ENCODE peak calls at places on chromosomes 7 and 10, in six cellular contexts. L, R, P, Z, I and B are unnamed samples. For H3K9me3, the result is how much of the 10 kb centered on the place peaks cover.

GRCh38 chr7:73865738-73866445 is 4.9 kb downstream of the TMEM270 start:
- DNase-seq in P (no peak), Z (no peak), I (peak), L (no peak), R (peak), B (no peak)

GRCh38 chr7:133345690-133346421 is 93.0 kb downstream of the EXOC4 start:
- DNase-seq in P (no peak), L (no peak), I (no peak), Z (no peak), R (no peak), B (no peak)

GRCh38 chr7:30344513-30344912 is 60.1 kb downstream of the ZNRF2 start:
- DNase-seq in L (no peak), R (no peak), I (no peak), P (no peak), Z (no peak), B (no peak)

GRCh38 chr10:108582387-108582786 is 1340.9 kb downstream of the XPNPEP1 start:
- DNase-seq in R (no peak), L (no peak), Z (no peak), I (no peak), P (no peak), B (no peak)

GRCh38 chr7:68821846-68822245 is 776.4 kb upstream of the AUTS2 start:
- DNase-seq in P (no peak), Z (no peak), L (no peak), R (no peak), I (no peak), B (no peak)

GRCh38 chr7:132379292-132379691 is 197.0 kb downstream of the PLXNA4 start:
- DNase-seq in P (no peak), L (no peak), R (no peak), I (no peak), Z (no peak), B (no peak)

GRCh38 chr7:104341545-104341944 is 13.1 kb downstream of the LHFPL3 start:
- DNase-seq in L (no peak), Z (no peak), R (no peak), P (no peak), I (no peak), B (no peak)

GRCh38 chr10:125148021-125148439 is 12.3 kb downstream of the CTBP2 start:
- DNase-seq in I (no peak), P (peak), R (peak), L (no peak), Z (no peak), B (no peak)

GRCh38 chr10:5234106-5234877 is 37.7 kb downstream of the AKR1C4 start:
- DNase-seq in R (peak), L (no peak), P (no peak), Z (peak), I (peak), B (peak)

GRCh38 chr7:101911800-101912705 is 94.6 kb downstream of the CUX1 start:
- DNase-seq in L (no peak), P (peak), I (no peak), Z (no peak), R (no peak), B (peak)

GRCh38 chr10:119663866-119664698 is 12.9 kb downstream of the BAG3 start:
- DNase-seq in R (no peak), P (no peak), I (no peak), L (no peak), Z (no peak), B (no peak)

GRCh38 chr7:142508251-142508650 is 241.0 kb upstream of the PRSS1 start:
- DNase-seq in R (no peak), L (peak), I (no peak), Z (peak), P (no peak), B (no peak)

GRCh38 chr7:98828368-98828767 is 41.4 kb downstream of the TMEM130 start:
- DNase-seq in I (no peak), L (no peak), R (no peak), P (no peak), Z (no peak), B (no peak)

GRCh38 chr7:106139253-106140251 is 27.4 kb upstream of the SYPL1 start:
- DNase-seq in L (no peak), Z (no peak), R (peak), I (no peak), P (peak), B (no peak)

GRCh38 chr10:12848439-12849173 is 152.9 kb downstream of the CCDC3 start:
- DNase-seq in I (no peak), P (no peak), L (no peak), R (no peak), Z (no peak), B (no peak)

GRCh38 chr10:73810735-73811465 is 498 bp downstream of the NDST2 start:
- DNase-seq in R (peak), P (no peak), I (peak), L (peak), Z (no peak), B (peak)

GRCh38 chr10:37975407-37975991 is 948 bp downstream of the ZNF25 start:
- DNase-seq in I (peak), R (no peak), P (no peak), L (no peak), Z (peak), B (no peak)

GRCh38 chr7:100247152-100247757 is 27.5 kb downstream of the PVRIG start:
- DNase-seq in P (no peak), Z (peak), L (no peak), R (peak), I (peak), B (no peak)

GRCh38 chr10:33982995-33983394 is 648.5 kb upstream of the NRP1 start:
- DNase-seq in Z (peak), P (no peak), I (no peak), L (no peak), R (no peak), B (no peak)

GRCh38 chr7:132464740-132465139 is 111.5 kb downstream of the PLXNA4 start:
- DNase-seq in R (no peak), I (no peak), Z (peak), L (no peak), P (peak), B (no peak)

GRCh38 chr10:125479059-125479458 is 203.9 kb downstream of the TEX36 start:
- DNase-seq in I (no peak), L (no peak), Z (peak), P (no peak), R (no peak), B (no peak)

GRCh38 chr7:104231054-104232046 is 23.5 kb upstream of the ORC5 start:
- DNase-seq in I (peak), Z (peak), P (peak), L (peak), R (peak), B (no peak)

GRCh38 chr7:99451936-99452335 is 13.2 kb downstream of the CPSF4 start:
- DNase-seq in I (no peak), R (no peak), P (no peak), L (no peak), Z (no peak), B (no peak)

GRCh38 chr10:91034494-91035157 is 113.7 kb upstream of the ANKRD1 start:
- DNase-seq in P (peak), L (no peak), R (peak), I (no peak), Z (no peak), B (peak)

DNA sequence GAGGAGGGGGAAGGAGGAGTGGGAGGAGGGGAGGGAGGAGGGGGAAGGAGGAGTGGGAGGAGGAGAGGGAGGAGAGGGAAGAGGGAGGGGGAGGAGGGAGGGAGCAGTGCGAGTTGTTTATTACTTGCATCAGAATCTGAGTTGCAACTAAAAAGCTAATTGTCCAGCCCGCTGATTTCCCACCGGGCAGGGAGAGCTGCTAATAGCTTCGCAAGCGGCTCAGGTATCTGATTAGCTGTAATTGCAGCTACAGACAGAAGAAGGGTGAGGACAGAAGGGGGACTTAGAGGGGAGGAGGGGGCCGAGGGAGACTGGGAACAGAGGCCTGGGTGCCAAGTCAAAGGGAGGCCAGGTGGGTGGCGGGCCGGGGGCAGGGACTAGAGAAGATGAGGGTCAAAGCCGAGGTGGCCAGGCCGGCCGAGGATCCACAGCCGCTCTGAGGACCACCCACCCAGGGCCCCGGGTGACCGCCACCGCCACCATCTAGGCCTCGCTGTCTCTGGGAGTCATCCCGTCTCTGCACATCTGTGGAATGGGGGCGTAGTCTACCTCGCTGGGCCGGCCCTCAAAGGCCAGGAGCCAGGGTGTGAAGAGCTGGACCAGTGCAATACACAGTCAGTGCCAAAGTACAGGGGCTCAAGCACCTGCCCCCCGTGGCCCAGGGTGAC is 54.3 kb downstream of the MICALL2 start:
- DNase-seq in L (no peak), P (no peak), I (no peak), Z (no peak), R (no peak), B (no peak)
- H3K9me3 ChIP-seq in L (under half), P (under half), I (under half), Z (under half), R (under half), B (under half)

GRCh38 chr10:42552188-42553063 is 85.9 kb downstream of the ZNF33B start:
- DNase-seq in L (peak), R (peak), Z (peak), P (peak), I (peak), B (peak)
- H3K4me3 ChIP-seq in L (peak), R (peak), Z (peak), P (peak), I (peak), B (peak)

GRCh38 chr7:119177863-119178262 is 953.4 kb downstream of the ANKRD7 start:
- DNase-seq in L (no peak), R (no peak), P (no peak), Z (no peak), I (no peak), B (no peak)
- H3K27ac ChIP-seq in L (no peak), R (no peak), P (no peak), Z (no peak), I (no peak), B (no peak)

DNA sequence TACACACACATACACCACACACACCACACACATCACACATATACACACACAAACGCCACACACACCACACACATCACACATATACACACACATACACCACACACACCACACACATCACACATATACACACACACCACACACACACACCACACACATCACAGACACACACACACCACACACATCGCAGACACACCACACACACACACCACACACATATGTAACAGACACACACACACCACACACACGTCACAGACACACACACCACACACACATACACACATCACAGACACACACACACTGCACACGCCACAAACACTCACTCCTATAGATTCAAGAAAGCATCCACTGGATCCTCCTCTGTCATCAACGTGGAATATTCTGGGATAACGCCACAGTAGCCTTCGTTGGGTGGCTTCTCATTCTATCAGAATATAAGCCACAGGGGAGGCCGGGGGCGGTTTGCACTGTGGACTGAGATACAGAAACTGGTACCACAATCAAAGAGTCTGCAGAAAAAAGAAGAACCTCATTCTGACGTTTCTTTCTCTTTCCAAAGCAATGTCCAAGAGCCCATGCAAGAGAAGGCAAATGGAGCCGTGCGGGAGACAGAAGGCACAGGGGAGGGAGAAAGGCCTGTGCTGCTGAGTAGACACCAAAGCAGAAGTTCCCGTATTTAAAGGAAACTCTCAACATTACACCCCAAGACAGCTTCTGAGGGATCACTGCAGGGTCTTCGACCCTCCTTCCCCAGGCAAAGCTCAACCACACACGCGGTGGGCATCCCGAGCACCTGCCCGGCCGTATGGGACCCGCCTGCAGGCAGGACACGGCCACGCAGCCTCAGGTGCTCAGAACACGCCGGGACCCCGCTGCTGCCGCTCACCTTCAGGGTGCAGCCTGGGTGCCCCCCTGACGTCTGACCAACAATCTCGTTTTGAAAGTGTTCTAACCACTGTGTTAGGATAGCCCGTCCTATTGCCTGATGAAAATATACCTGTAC is 321.2 kb downstream of the DNAJB6 start:
- DNase-seq in P (peak), I (no peak), Z (no peak), R (no peak), L (no peak), B (no peak)
- H3K9me3 ChIP-seq in P (under half), I (under half), Z (half or more), R (under half), L (under half), B (under half)

GRCh38 chr7:7157887-7158271 is 24.5 kb upstream of the C1GALT1 start:
- DNase-seq in I (no peak), R (no peak), L (no peak), P (no peak), Z (peak), B (no peak)

GRCh38 chr7:7157177-7157886 is 25.0 kb upstream of the C1GALT1 start:
- DNase-seq in Z (peak), I (no peak), R (no peak), P (no peak), L (peak), B (no peak)

GRCh38 chr7:7152315-7152714 is 30.0 kb upstream of the C1GALT1 start:
- DNase-seq in I (no peak), P (no peak), L (no peak), Z (no peak), R (no peak), B (no peak)

GRCh38 chr7:7159063-7159645 is 23.2 kb upstream of the C1GALT1 start:
- DNase-seq in Z (no peak), P (no peak), L (no peak), R (no peak), I (no peak), B (no peak)

GRCh38 chr7:7156663-7157062 is 25.7 kb upstream of the C1GALT1 start:
- DNase-seq in L (no peak), P (no peak), Z (no peak), R (no peak), I (no peak), B (no peak)
- H3K4me3 ChIP-seq in L (no peak), P (no peak), Z (no peak), R (no peak), I (no peak), B (no peak)

GRCh38 chr7:151142686-151143040 is 24.8 kb downstream of the GBX1 start:
- DNase-seq in R (peak), I (no peak), P (no peak), Z (no peak), L (no peak), B (peak)
- H3K27ac ChIP-seq in R (no peak), I (no peak), P (no peak), Z (no peak), L (no peak), B (no peak)

GRCh38 chr10:130778166-130778545 is 533.4 kb downstream of the TCERG1L start:
- DNase-seq in P (peak), I (no peak), R (peak), L (no peak), Z (no peak), B (no peak)

GRCh38 chr10:130784326-130784725 is 527.2 kb downstream of the TCERG1L start:
- DNase-seq in R (no peak), Z (no peak), I (no peak), L (no peak), P (no peak), B (no peak)

GRCh38 chr10:130786365-130786966 is 525.1 kb downstream of the TCERG1L start:
- DNase-seq in R (no peak), I (no peak), Z (no peak), P (no peak), L (no peak), B (no peak)

GRCh38 chr10:130787252-130787651 is 524.3 kb downstream of the TCERG1L start:
- DNase-seq in L (no peak), P (no peak), R (no peak), I (no peak), Z (no peak), B (no peak)

GRCh38 chr10:130782467-130782866 is 529.1 kb downstream of the TCERG1L start:
- DNase-seq in R (no peak), Z (no peak), L (no peak), I (no peak), P (no peak), B (no peak)
- H3K9me3 ChIP-seq in R (under half), Z (under half), L (under half), I (under half), P (under half), B (under half)

DNA sequence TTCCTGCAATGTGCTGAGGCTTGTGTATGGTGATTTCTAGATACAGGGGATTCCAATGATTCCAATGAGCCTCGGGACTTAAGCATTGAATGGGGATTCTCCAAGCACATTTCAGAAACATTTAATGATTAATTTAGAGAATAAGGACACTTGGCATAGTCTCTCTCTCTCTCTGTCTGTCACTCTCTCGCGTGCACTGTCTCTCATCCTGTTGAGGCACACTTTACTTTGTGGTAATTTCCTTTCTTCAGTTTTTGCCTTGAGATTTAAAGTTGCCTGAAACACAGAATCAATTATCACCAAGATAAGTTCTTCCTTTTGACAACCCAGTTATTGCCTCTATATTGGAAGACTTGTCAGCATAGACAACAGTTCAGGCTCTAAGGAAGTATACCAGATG is 131.6 kb downstream of the ARID5B start:
- DNase-seq in R (no peak), I (no peak), P (no peak), Z (no peak), L (no peak), B (no peak)
- H3K4me3 ChIP-seq in R (no peak), I (no peak), P (no peak), Z (no peak), L (no peak), B (no peak)

GRCh38 chr7:47452295-47452694 is 129.6 kb downstream of the TNS3 start:
- DNase-seq in L (no peak), P (no peak), Z (no peak), I (no peak), R (no peak), B (no peak)
- H3K27ac ChIP-seq in L (no peak), P (peak), Z (no peak), I (peak), R (peak), B (peak)

DNA sequence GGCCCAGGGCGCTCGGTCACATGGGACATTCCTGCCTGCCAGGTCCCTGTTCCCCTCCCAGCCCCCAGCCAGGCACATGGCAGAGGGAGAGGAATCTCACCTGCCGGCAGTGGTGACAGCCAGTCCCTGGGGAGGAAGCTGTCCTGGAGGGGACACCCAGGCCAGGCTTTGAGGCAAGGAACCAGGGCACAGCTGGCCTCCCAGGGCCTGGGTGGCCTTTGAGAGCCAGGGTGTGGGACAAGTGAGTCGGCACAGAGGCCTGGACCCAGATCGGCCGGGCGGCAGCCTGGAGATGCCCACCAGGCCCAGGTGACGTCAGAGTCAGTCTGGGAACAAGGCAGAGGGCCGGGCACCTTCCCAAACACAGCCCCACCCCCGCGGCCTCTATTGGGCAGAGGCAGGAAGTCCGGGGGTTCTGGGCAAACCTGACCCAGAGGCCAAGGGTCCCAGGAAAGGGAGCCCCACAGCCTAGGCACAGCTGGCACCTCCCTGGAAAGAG is 65.0 kb upstream of the CFAP46 start:
- DNase-seq in L (no peak), R (no peak), Z (no peak), P (no peak), I (no peak), B (no peak)
- H3K9me3 ChIP-seq in L (under half), R (under half), Z (under half), P (under half), I (under half), B (under half)